ENCODE peak calls at places on chromosomes 6 and 20, in eight cellular contexts. One of them, this sample, is unnamed.

GRCh38 chr6:156809034-156809433 is 31.9 kb downstream of the ARID1B start:
- DNase-seq in uterus: no peak
- DNase-seq in HCT116: no peak
- DNase-seq in K562: no peak
- DNase-seq in H1: no peak
- DNase-seq in body of pancreas: peak
- DNase-seq in A549: no peak
- DNase-seq in breast epithelium: no peak
- DNase-seq in this sample: no peak

GRCh38 chr6:32249262-32249661 is 25.4 kb upstream of the NOTCH4 start:
- DNase-seq in uterus: no peak
- DNase-seq in HCT116: no peak
- DNase-seq in K562: no peak
- DNase-seq in H1: no peak
- DNase-seq in body of pancreas: no peak
- DNase-seq in A549: no peak
- DNase-seq in breast epithelium: no peak
- DNase-seq in this sample: no peak

GRCh38 chr6:4670824-4671409 is 105.3 kb upstream of the CDYL start:
- DNase-seq in uterus: no peak
- DNase-seq in HCT116: no peak
- DNase-seq in K562: no peak
- DNase-seq in H1: no peak
- DNase-seq in body of pancreas: no peak
- DNase-seq in A549: no peak
- DNase-seq in breast epithelium: no peak
- DNase-seq in this sample: no peak

GRCh38 chr6:25354078-25354940 is 75.1 kb downstream of the CARMIL1 start:
- DNase-seq in uterus: no peak
- DNase-seq in HCT116: no peak
- DNase-seq in K562: no peak
- DNase-seq in H1: no peak
- DNase-seq in body of pancreas: no peak
- DNase-seq in A549: no peak
- DNase-seq in breast epithelium: no peak
- DNase-seq in this sample: no peak

GRCh38 chr20:45097485-45098095 is 3.3 kb downstream of the KCNS1 start:
- DNase-seq in uterus: no peak
- DNase-seq in HCT116: no peak
- DNase-seq in K562: no peak
- DNase-seq in H1: no peak
- DNase-seq in body of pancreas: peak
- DNase-seq in A549: peak
- DNase-seq in breast epithelium: no peak
- DNase-seq in this sample: no peak

GRCh38 chr20:48155231-48155630 is 369.9 kb upstream of the SULF2 start:
- DNase-seq in uterus: no peak
- DNase-seq in HCT116: no peak
- DNase-seq in K562: no peak
- DNase-seq in H1: no peak
- DNase-seq in body of pancreas: peak
- DNase-seq in A549: no peak
- DNase-seq in breast epithelium: no peak
- DNase-seq in this sample: no peak

GRCh38 chr6:127120109-127120786 is 1.8 kb downstream of the RSPO3 start:
- DNase-seq in uterus: peak
- DNase-seq in HCT116: no peak
- DNase-seq in K562: no peak
- DNase-seq in H1: no peak
- DNase-seq in body of pancreas: no peak
- DNase-seq in A549: peak
- DNase-seq in breast epithelium: no peak
- DNase-seq in this sample: no peak

GRCh38 chr6:79586548-79586947 is 44.6 kb upstream of the SH3BGRL2 start:
- DNase-seq in uterus: no peak
- DNase-seq in HCT116: peak
- DNase-seq in K562: peak
- DNase-seq in H1: no peak
- DNase-seq in body of pancreas: no peak
- DNase-seq in A549: peak
- DNase-seq in breast epithelium: no peak
- DNase-seq in this sample: no peak

GRCh38 chr6:166244353-166245045 is 63.7 kb downstream of the PRR18 start:
- DNase-seq in uterus: no peak
- DNase-seq in HCT116: no peak
- DNase-seq in K562: no peak
- DNase-seq in H1: no peak
- DNase-seq in body of pancreas: no peak
- DNase-seq in A549: no peak
- DNase-seq in breast epithelium: no peak
- DNase-seq in this sample: no peak

GRCh38 chr6:122969999-122970398 is 26.0 kb upstream of the CLVS2 start:
- DNase-seq in uterus: no peak
- DNase-seq in HCT116: no peak
- DNase-seq in K562: no peak
- DNase-seq in H1: no peak
- DNase-seq in body of pancreas: no peak
- DNase-seq in A549: peak
- DNase-seq in breast epithelium: no peak
- DNase-seq in this sample: no peak

GRCh38 chr6:118370722-118371121 is 177.4 kb upstream of the PLN start:
- DNase-seq in uterus: no peak
- DNase-seq in HCT116: no peak
- DNase-seq in K562: no peak
- DNase-seq in H1: no peak
- DNase-seq in body of pancreas: no peak
- DNase-seq in A549: no peak
- DNase-seq in breast epithelium: no peak
- DNase-seq in this sample: no peak

GRCh38 chr20:34861386-34862084 is 11.1 kb downstream of the GGT7 start:
- DNase-seq in uterus: no peak
- DNase-seq in HCT116: no peak
- DNase-seq in K562: peak
- DNase-seq in H1: no peak
- DNase-seq in body of pancreas: peak
- DNase-seq in A549: no peak
- DNase-seq in breast epithelium: no peak
- DNase-seq in this sample: no peak

GRCh38 chr6:92281571-92282076 is 1137.7 kb downstream of the EPHA7 start:
- DNase-seq in uterus: no peak
- DNase-seq in HCT116: no peak
- DNase-seq in K562: no peak
- DNase-seq in H1: no peak
- DNase-seq in body of pancreas: no peak
- DNase-seq in A549: no peak
- DNase-seq in breast epithelium: no peak
- DNase-seq in this sample: no peak

GRCh38 chr6:81253821-81254220 is 498.7 kb downstream of the TENT5A start:
- DNase-seq in uterus: no peak
- DNase-seq in HCT116: no peak
- DNase-seq in K562: no peak
- DNase-seq in H1: no peak
- DNase-seq in body of pancreas: no peak
- DNase-seq in A549: no peak
- DNase-seq in breast epithelium: no peak
- DNase-seq in this sample: no peak

GRCh38 chr20:63964412-63964811 is 5.3 kb downstream of the ZNF512B start:
- DNase-seq in uterus: no peak
- DNase-seq in HCT116: no peak
- DNase-seq in K562: no peak
- DNase-seq in H1: no peak
- DNase-seq in body of pancreas: no peak
- DNase-seq in A549: no peak
- DNase-seq in breast epithelium: no peak
- DNase-seq in this sample: no peak

GRCh38 chr6:37663016-37663810 is 34.5 kb downstream of the MDGA1 start:
- DNase-seq in uterus: no peak
- DNase-seq in HCT116: no peak
- DNase-seq in K562: no peak
- DNase-seq in H1: no peak
- DNase-seq in body of pancreas: no peak
- DNase-seq in A549: no peak
- DNase-seq in breast epithelium: no peak
- DNase-seq in this sample: no peak

GRCh38 chr6:158849899-158850806 is 31.0 kb upstream of the EZR start:
- DNase-seq in uterus: no peak
- DNase-seq in HCT116: peak
- DNase-seq in K562: peak
- DNase-seq in H1: no peak
- DNase-seq in body of pancreas: peak
- DNase-seq in A549: peak
- DNase-seq in breast epithelium: no peak
- DNase-seq in this sample: peak

GRCh38 chr6:158853072-158853871 is 34.1 kb upstream of the EZR start:
- DNase-seq in uterus: peak
- DNase-seq in HCT116: peak
- DNase-seq in K562: peak
- DNase-seq in H1: peak
- DNase-seq in body of pancreas: peak
- DNase-seq in A549: peak
- DNase-seq in breast epithelium: peak
- DNase-seq in this sample: peak

GRCh38 chr6:158852312-158853071 is 33.3 kb upstream of the EZR start:
- DNase-seq in uterus: no peak
- DNase-seq in HCT116: no peak
- DNase-seq in K562: no peak
- DNase-seq in H1: no peak
- DNase-seq in body of pancreas: no peak
- DNase-seq in A549: no peak
- DNase-seq in breast epithelium: no peak
- DNase-seq in this sample: no peak

GRCh38 chr6:158848441-158848840 is 29.3 kb upstream of the EZR start:
- DNase-seq in uterus: no peak
- DNase-seq in HCT116: no peak
- DNase-seq in K562: no peak
- DNase-seq in H1: no peak
- DNase-seq in body of pancreas: peak
- DNase-seq in A549: no peak
- DNase-seq in breast epithelium: no peak
- DNase-seq in this sample: no peak

DNA sequence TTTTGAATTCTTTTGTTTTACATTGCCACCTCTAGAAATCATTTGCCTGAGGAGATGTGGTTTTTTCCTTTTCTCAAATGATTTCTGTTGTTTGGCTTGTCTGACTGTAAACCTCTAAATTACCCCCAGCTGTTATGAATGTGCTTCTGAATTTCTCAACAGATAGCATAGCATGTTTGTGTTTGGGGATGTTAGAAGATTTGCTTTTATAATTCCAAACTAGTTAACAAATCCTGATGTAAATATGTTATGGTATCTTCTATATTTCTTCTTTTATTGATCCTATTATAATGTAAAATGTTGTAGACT is 31.6 kb upstream of the EZR start:
- DNase-seq in uterus: no peak
- DNase-seq in HCT116: no peak
- DNase-seq in K562: no peak
- DNase-seq in H1: no peak
- DNase-seq in body of pancreas: no peak
- DNase-seq in A549: no peak
- DNase-seq in breast epithelium: no peak
- DNase-seq in this sample: no peak
- H3K4me3 ChIP-seq in uterus: no peak
- H3K4me3 ChIP-seq in HCT116: peak
- H3K4me3 ChIP-seq in K562: no peak
- H3K4me3 ChIP-seq in H1: no peak
- H3K4me3 ChIP-seq in body of pancreas: no peak
- H3K4me3 ChIP-seq in A549: no peak
- H3K4me3 ChIP-seq in breast epithelium: no peak
- H3K4me3 ChIP-seq in this sample: no peak

GRCh38 chr6:133992992-133993682 is 40.1 kb downstream of the TBPL1 start:
- DNase-seq in uterus: no peak
- DNase-seq in HCT116: no peak
- DNase-seq in K562: no peak
- DNase-seq in H1: no peak
- DNase-seq in body of pancreas: no peak
- DNase-seq in A549: no peak
- DNase-seq in breast epithelium: no peak
- DNase-seq in this sample: no peak
- TF ChIP-seq CTCF in uterus: no peak
- TF ChIP-seq CTCF in HCT116: no peak
- TF ChIP-seq CTCF in K562: no peak
- TF ChIP-seq CTCF in H1: no peak
- TF ChIP-seq CTCF in body of pancreas: no peak
- TF ChIP-seq CTCF in A549: no peak
- TF ChIP-seq CTCF in breast epithelium: no peak
- TF ChIP-seq CTCF in this sample: no peak

DNA sequence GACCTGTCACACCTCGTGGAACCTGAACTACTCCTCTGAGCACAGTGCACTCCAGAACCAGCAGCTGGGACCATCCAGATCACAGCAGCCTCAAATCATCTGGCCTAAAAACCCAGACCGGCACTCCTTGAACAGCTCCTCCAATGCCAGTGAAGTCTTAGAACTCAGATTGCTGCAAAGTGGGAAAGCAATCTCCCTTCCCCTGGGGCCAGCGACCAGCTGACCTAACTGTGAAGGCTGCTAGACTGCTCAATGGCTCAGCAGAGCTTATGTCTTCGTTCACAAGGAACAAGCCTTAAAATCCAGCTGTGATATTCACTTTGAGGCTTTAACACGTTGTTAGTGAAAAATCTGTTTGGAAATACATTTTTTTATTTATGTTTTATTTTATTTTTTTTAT is 243.2 kb downstream of the ANKRD60 start:
- DNase-seq in uterus: no peak
- DNase-seq in HCT116: no peak
- DNase-seq in K562: no peak
- DNase-seq in H1: no peak
- DNase-seq in body of pancreas: no peak
- DNase-seq in A549: no peak
- DNase-seq in breast epithelium: no peak
- DNase-seq in this sample: no peak
- TF ChIP-seq POLR2A in uterus: no peak
- TF ChIP-seq POLR2A in HCT116: no peak
- TF ChIP-seq POLR2A in K562: no peak
- TF ChIP-seq POLR2A in H1: no peak
- TF ChIP-seq POLR2A in body of pancreas: no peak
- TF ChIP-seq POLR2A in A549: no peak
- TF ChIP-seq POLR2A in breast epithelium: no peak
- TF ChIP-seq POLR2A in this sample: no peak

DNA sequence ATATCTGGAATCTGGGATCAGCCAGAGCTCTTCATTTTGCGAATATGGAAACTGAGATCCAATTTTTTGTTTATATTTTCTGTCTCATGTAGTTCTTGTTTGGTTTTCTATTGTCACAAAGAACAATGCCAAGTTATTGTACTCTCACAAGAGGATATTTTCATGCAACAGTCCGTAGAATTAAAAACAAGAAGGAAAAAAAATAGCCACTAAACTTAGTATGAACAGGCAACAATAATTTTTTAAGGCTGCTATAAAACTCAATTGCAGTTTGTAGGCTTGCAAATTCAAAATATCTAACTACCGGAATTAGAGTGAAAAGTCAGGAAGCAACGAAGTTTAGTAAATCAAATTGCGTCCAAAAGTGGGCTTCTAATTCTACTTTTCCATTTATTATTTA is 1.2 kb downstream of the POPDC3 start:
- DNase-seq in uterus: no peak
- DNase-seq in HCT116: no peak
- DNase-seq in K562: no peak
- DNase-seq in H1: no peak
- DNase-seq in body of pancreas: no peak
- DNase-seq in A549: no peak
- DNase-seq in breast epithelium: no peak
- DNase-seq in this sample: no peak
- H3K4me3 ChIP-seq in uterus: no peak
- H3K4me3 ChIP-seq in HCT116: peak
- H3K4me3 ChIP-seq in K562: peak
- H3K4me3 ChIP-seq in H1: peak
- H3K4me3 ChIP-seq in body of pancreas: no peak
- H3K4me3 ChIP-seq in A549: peak
- H3K4me3 ChIP-seq in breast epithelium: no peak
- H3K4me3 ChIP-seq in this sample: no peak

GRCh38 chr6:23180504-23181293 is 611.3 kb downstream of the HDGFL1 start:
- DNase-seq in uterus: peak
- DNase-seq in HCT116: no peak
- DNase-seq in K562: no peak
- DNase-seq in H1: no peak
- DNase-seq in body of pancreas: peak
- DNase-seq in A549: no peak
- DNase-seq in breast epithelium: no peak
- DNase-seq in this sample: no peak
- TF ChIP-seq CTCF in uterus: no peak
- TF ChIP-seq CTCF in HCT116: no peak
- TF ChIP-seq CTCF in K562: no peak
- TF ChIP-seq CTCF in H1: no peak
- TF ChIP-seq CTCF in body of pancreas: no peak
- TF ChIP-seq CTCF in A549: no peak
- TF ChIP-seq CTCF in breast epithelium: no peak
- TF ChIP-seq CTCF in this sample: no peak